ENCODE peak calls at places on chromosomes 5 and 9, in eight cellular contexts. J is uterus, A is right lobe of liver, Q is Peyer's patch, M is sigmoid colon, S is A549, V is transverse colon, P is tibial nerve. L is an unnamed sample.

GRCh38 chr9:2849943-2850342 is 6.0 kb upstream of the PUM3 start:
- DNase-seq in J (no peak), A (no peak), Q (no peak), M (no peak), S (no peak), V (no peak), P (no peak), L (no peak)

GRCh38 chr5:159849437-159850191 is 66.7 kb upstream of the ADRA1B start:
- DNase-seq in J (peak; percentile 37), A (no peak), Q (no peak), M (peak; percentile 66), S (no peak), V (no peak), P (no peak), L (no peak)

GRCh38 chr9:515665-516064 is 301.0 kb downstream of the DOCK8 start:
- DNase-seq in J (no peak), A (no peak), Q (no peak), M (no peak), S (no peak), V (no peak), P (no peak), L (no peak)

GRCh38 chr5:34957857-34958690 is 28.7 kb downstream of the DNAJC21 start:
- DNase-seq in J (no peak), A (no peak), Q (no peak), M (no peak), S (peak; percentile 43), V (no peak), P (peak; percentile 20), L (peak; percentile 28)

GRCh38 chr9:21817176-21817575 is 14.7 kb downstream of the MTAP start:
- DNase-seq in J (no peak), A (no peak), Q (no peak), M (no peak), S (no peak), V (no peak), P (no peak), L (no peak)

GRCh38 chr9:138120511-138121437 is 243.2 kb downstream of the CACNA1B start:
- DNase-seq in J (no peak), A (no peak), Q (peak; percentile 23), M (no peak), S (no peak), V (no peak), P (no peak), L (no peak)

GRCh38 chr5:77210091-77211012 is at the start of gene PDE8B:
- DNase-seq in J (peak; percentile 33), A (no peak), Q (peak; percentile 48), M (no peak), S (peak; percentile 30), V (no peak), P (no peak), L (no peak)

GRCh38 chr5:115875447-115875846 is 33.7 kb downstream of the AP3S1 start:
- DNase-seq in J (no peak), A (no peak), Q (no peak), M (no peak), S (no peak), V (no peak), P (no peak), L (no peak)

GRCh38 chr5:170552486-170553122 is 48.8 kb downstream of the KCNIP1 start:
- DNase-seq in J (peak; percentile 88), A (peak; percentile 49), Q (no peak), M (peak; percentile 93), S (no peak), V (peak; percentile 62), P (peak; percentile 65), L (peak; percentile 28)

GRCh38 chr9:127589955-127590370 is 22.1 kb upstream of the STXBP1 start:
- DNase-seq in J (peak; percentile 79), A (peak; percentile 72), Q (peak; percentile 57), M (peak; percentile 92), S (peak; percentile 78), V (peak; percentile 70), P (peak; percentile 73), L (peak; percentile 79)

GRCh38 chr5:142152383-142152730 is 43.8 kb downstream of the NDFIP1 start:
- DNase-seq in J (no peak), A (no peak), Q (no peak), M (no peak), S (no peak), V (no peak), P (no peak), L (no peak)

GRCh38 chr9:90914868-90915483 is 113.4 kb downstream of the SYK start:
- DNase-seq in J (peak; percentile 66), A (peak; percentile 83), Q (peak; percentile 83), M (peak; percentile 86), S (peak; percentile 87), V (peak; percentile 83), P (peak; percentile 35), L (peak; percentile 84)

GRCh38 chr9:119963258-119963797 is 594.1 kb upstream of the BRINP1 start:
- DNase-seq in J (no peak), A (no peak), Q (no peak), M (no peak), S (peak; percentile 37), V (no peak), P (no peak), L (peak; percentile 43)

DNA sequence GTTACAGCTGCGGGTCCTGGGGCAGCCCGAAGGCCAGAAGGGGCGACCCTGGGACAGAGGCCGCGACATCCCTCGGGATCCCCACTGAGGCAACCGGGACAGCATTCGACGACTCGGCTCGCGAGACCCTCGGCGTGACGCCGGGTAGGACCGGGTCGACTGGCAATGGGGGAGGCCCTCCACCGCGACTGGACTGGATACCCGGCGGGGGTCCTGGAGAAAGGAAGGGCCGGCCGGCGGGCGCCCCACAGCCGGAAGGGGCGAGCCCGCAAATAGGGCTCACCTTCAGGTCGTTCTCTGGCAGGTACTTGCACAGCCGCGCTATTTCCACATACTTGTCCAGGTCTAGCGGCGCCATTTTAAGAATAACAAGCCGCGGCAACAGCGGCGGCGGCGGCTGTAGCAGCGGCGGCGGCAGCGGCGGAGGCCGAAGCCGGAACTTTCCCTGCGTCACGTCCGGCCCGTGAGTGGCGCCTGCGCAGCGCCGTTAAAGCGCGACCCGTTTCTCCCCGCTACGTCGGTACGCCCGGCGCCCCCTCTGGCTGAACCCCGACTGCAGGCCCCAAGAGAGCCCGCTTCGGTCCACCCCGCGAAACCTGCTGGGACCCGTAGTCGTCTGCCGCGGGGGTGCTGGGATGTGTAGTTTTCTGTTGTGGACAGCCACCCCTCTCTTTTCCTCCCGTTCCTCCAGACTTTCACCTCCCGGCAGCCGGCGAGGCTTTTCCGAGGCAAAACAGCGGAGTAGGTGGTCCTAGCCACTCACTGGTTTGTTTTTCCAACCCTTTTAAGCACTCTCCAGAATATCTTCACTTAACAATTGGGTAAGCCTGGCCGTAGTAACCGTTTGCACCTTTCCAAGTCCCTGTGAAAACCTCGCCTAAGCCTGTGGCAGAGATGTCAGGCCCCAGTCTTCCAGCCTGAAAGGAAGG is at the start of gene PPP6C:
- DNase-seq in J (peak; percentile 97), A (peak; percentile 99), Q (peak; percentile 98), M (peak; percentile 98), S (peak; percentile 97), V (peak; percentile 98), P (peak; percentile 90), L (peak; percentile 98)
- TF ChIP-seq CTCF in J (peak; percentile 75), A (peak; percentile 70), Q (peak; percentile 73), M (peak; percentile 57), S (peak; percentile 57), V (peak; percentile 54), P (peak; percentile 70), L (peak; percentile 84)

DNA sequence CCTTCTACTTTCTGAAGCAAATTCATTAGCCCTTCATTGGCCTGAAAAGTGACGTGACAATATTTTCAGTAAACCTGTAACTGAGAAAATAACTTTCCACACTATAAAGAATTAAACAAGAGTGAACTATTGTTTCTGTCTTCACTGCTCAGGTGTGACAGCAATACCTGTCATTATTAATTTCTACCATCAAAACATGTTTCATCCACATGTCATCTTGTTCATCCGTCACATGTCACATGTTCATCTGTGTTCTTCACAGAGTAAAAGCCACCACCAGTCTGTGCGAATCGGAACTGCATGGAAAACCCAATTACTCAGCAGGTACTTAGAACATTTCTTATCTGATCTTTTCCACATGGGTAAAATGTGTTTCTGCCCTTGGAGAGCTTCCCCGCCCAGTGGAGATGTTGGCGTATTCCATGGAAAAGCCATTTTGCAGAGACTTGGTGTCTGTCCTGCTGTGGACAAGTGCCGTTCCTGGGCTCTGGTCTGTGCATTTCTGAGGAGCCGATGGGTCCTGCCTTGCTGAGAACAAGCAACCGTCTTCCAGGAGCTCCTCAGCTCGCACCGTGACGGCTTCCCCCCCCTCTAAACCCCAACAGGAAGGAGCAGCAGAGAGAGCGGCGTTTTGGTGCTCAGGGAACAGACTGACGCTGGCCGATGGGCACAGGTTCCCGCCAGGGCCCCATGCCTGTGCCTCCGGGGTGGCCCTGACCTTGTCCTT is 10.6 kb upstream of the EXOC3 start:
- DNase-seq in J (no peak), A (no peak), Q (peak; percentile 40), M (peak; percentile 52), S (no peak), V (no peak), P (no peak), L (no peak)
- TF ChIP-seq POLR2A in J (no peak), A (no peak), Q (no peak), M (no peak), S (no peak), V (no peak), P (no peak), L (no peak)

DNA sequence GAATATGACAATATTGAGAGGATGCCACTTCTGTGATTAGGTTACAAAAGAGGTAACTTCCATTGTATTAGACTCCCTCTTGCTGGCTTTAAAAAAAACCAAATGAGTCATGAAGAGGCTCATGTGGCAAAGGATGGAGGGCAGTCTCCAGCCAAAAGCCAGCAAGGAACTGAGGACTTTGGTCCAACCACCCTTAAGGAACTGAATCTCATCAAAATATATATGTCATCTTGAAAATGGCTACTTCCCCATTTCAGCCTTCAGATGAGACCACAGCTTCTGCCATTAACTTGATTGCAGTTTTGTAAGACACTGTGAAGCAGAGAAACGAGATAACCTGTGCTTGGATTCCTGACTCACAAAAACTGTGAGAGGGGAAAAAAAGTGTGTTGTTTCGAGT is 15.5 kb upstream of the TRIM32 start:
- DNase-seq in J (no peak), A (no peak), Q (no peak), M (no peak), S (no peak), V (no peak), P (no peak), L (no peak)
- H3K9me3 ChIP-seq in J (no peaks in the 10 kb centered on the region), A (no peaks in the 10 kb centered on the region), Q (peaks cover 11% of the 10 kb centered on the region), M (peaks cover 5% of the 10 kb centered on the region), S (no peaks in the 10 kb centered on the region), V (peaks cover 6% of the 10 kb centered on the region), P (peaks cover 14% of the 10 kb centered on the region), L (no peaks in the 10 kb centered on the region)

GRCh38 chr9:84322830-84323229 is 17.7 kb downstream of the SLC28A3 start:
- DNase-seq in J (no peak), A (no peak), Q (no peak), M (no peak), S (no peak), V (no peak), P (no peak), L (no peak)

GRCh38 chr9:84315278-84315877 is 25.2 kb downstream of the SLC28A3 start:
- DNase-seq in J (peak; percentile 41), A (peak; percentile 52), Q (peak; percentile 59), M (no peak), S (peak; percentile 71), V (peak; percentile 63), P (peak; percentile 71), L (peak; percentile 54)

GRCh38 chr9:84314306-84314705 is 26.3 kb downstream of the SLC28A3 start:
- DNase-seq in J (no peak), A (no peak), Q (no peak), M (no peak), S (no peak), V (no peak), P (no peak), L (no peak)

DNA sequence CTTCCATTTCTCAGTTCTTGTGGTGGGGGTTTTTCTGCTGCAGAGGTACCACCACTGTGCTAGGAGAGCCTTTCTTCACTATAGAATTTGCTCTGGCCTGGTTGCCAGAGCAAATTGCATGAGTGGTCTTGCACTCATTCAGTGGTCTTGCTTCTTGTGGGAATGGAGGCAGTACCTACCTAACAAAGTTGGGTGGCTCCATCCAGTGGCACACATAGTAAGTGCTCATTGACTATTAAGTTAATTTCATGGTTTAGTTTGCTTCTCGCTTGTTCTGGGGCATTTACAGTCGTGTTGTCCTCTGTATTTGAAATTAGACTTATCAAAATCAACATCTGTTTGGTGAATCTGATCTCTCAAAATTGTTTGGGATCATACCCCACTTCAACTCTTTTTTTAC is 23.0 kb downstream of the SLC28A3 start:
- DNase-seq in J (no peak), A (no peak), Q (no peak), M (no peak), S (no peak), V (no peak), P (no peak), L (no peak)
- TF ChIP-seq CTCF in J (no peak), A (no peak), Q (no peak), M (no peak), S (no peak), V (no peak), P (no peak), L (no peak)

L was measured in body of pancreas.